ENCODE peak calls at places on chromosomes 16 and 17, in nine cellular contexts. D, N, I, Z, A, P, E, X and U are unnamed samples.

GRCh38 chr17:80948961-80949450 is 42.6 kb upstream of the CHMP6 start:
- DNase-seq in D (no peak), N (no peak), I (no peak), Z (no peak), A (no peak), P (no peak), E (no peak), X (peak), U (no peak)

GRCh38 chr16:73337371-73337770 is 289.4 kb upstream of the ZFHX3 start:
- DNase-seq in D (no peak), N (no peak), I (no peak), Z (no peak), A (no peak), P (no peak), E (no peak), X (no peak), U (peak)

GRCh38 chr17:60086822-60087591 is 8.3 kb upstream of the HEATR6 start:
- DNase-seq in D (no peak), N (no peak), I (no peak), Z (peak), A (peak), P (no peak), E (peak), X (no peak), U (peak)

GRCh38 chr17:41052594-41052993 is 2.4 kb downstream of the KRTAP2-2 start:
- DNase-seq in D (no peak), N (no peak), I (no peak), Z (no peak), A (no peak), P (no peak), E (no peak), X (no peak), U (no peak)

GRCh38 chr16:52545157-52545543 is 1.8 kb downstream of the TOX3 start:
- DNase-seq in D (peak), N (no peak), I (no peak), Z (no peak), A (no peak), P (no peak), E (no peak), X (no peak), U (no peak)

GRCh38 chr16:69367980-69368379 is 16.4 kb upstream of the TMED6 start:
- DNase-seq in D (no peak), N (no peak), I (no peak), Z (peak), A (peak), P (no peak), E (peak), X (no peak), U (no peak)

GRCh38 chr17:81577278-81578000 is 25.3 kb upstream of the FAAP100 start:
- DNase-seq in D (no peak), N (no peak), I (no peak), Z (peak), A (no peak), P (no peak), E (peak), X (no peak), U (peak)

GRCh38 chr16:52309761-52310416 is 237.1 kb downstream of the TOX3 start:
- DNase-seq in D (no peak), N (no peak), I (no peak), Z (no peak), A (no peak), P (no peak), E (no peak), X (no peak), U (no peak)

GRCh38 chr16:11138769-11139623 is 117.0 kb downstream of the SOCS1 start:
- DNase-seq in D (no peak), N (peak), I (no peak), Z (peak), A (peak), P (no peak), E (peak), X (no peak), U (peak)

GRCh38 chr16:22191966-22192260 is 14.2 kb upstream of the EEF2K start:
- DNase-seq in D (no peak), N (peak), I (no peak), Z (peak), A (no peak), P (no peak), E (peak), X (no peak), U (no peak)

GRCh38 chr17:41521574-41522261 is 3.0 kb upstream of the KRT15 start:
- DNase-seq in D (no peak), N (peak), I (peak), Z (peak), A (peak), P (no peak), E (peak), X (no peak), U (peak)

GRCh38 chr16:74603848-74604247 is 3.1 kb downstream of the GLG1 start:
- DNase-seq in D (no peak), N (no peak), I (no peak), Z (peak), A (no peak), P (no peak), E (no peak), X (no peak), U (peak)

GRCh38 chr16:56580391-56581048 is 8.8 kb upstream of the MT3 start:
- DNase-seq in D (no peak), N (no peak), I (no peak), Z (no peak), A (no peak), P (no peak), E (no peak), X (no peak), U (no peak)

GRCh38 chr17:83053021-83053778 is 26.2 kb upstream of the METRNL start:
- DNase-seq in D (peak), N (no peak), I (no peak), Z (peak), A (peak), P (peak), E (no peak), X (no peak), U (no peak)

GRCh38 chr17:6491071-6491700 is 46.9 kb downstream of the PIMREG start:
- DNase-seq in D (peak), N (no peak), I (no peak), Z (no peak), A (no peak), P (no peak), E (no peak), X (no peak), U (no peak)

GRCh38 chr17:29141484-29141835 is 38.7 kb downstream of the MYO18A start:
- DNase-seq in D (no peak), N (no peak), I (no peak), Z (no peak), A (no peak), P (no peak), E (no peak), X (no peak), U (no peak)

GRCh38 chr17:65139045-65139764 is 2.0 kb downstream of the RGS9 start:
- DNase-seq in D (no peak), N (no peak), I (no peak), Z (no peak), A (no peak), P (no peak), E (no peak), X (no peak), U (no peak)

GRCh38 chr17:78355701-78356100 is 4.2 kb downstream of the SOCS3 start:
- DNase-seq in D (no peak), N (no peak), I (no peak), Z (peak), A (no peak), P (no peak), E (no peak), X (no peak), U (no peak)

GRCh38 chr16:55116165-55116894 is 185.7 kb downstream of the IRX5 start:
- DNase-seq in D (no peak), N (no peak), I (no peak), Z (no peak), A (peak), P (no peak), E (no peak), X (no peak), U (peak)

GRCh38 chr16:81787659-81788058 is 8.6 kb downstream of the PLCG2 start:
- DNase-seq in D (no peak), N (no peak), I (no peak), Z (no peak), A (no peak), P (no peak), E (no peak), X (no peak), U (no peak)

GRCh38 chr17:77880702-77881450 is 77.6 kb upstream of the TNRC6C start:
- DNase-seq in D (no peak), N (no peak), I (no peak), Z (no peak), A (no peak), P (no peak), E (no peak), X (no peak), U (no peak)

GRCh38 chr17:77581480-77581879 is 377.0 kb upstream of the TNRC6C start:
- DNase-seq in D (no peak), N (no peak), I (no peak), Z (peak), A (peak), P (no peak), E (no peak), X (no peak), U (peak)

GRCh38 chr16:80656731-80657150 is 115.9 kb downstream of the DYNLRB2 start:
- DNase-seq in D (peak), N (no peak), I (no peak), Z (no peak), A (no peak), P (no peak), E (no peak), X (no peak), U (no peak)

GRCh38 chr16:88970539-88971065 is 6.4 kb downstream of the CBFA2T3 start:
- DNase-seq in D (no peak), N (no peak), I (no peak), Z (no peak), A (no peak), P (no peak), E (no peak), X (no peak), U (no peak)

GRCh38 chr17:78678220-78678554 is 101.0 kb upstream of the DNAH17 start:
- DNase-seq in D (no peak), N (no peak), I (no peak), Z (no peak), A (no peak), P (no peak), E (no peak), X (no peak), U (no peak)

GRCh38 chr16:67931712-67932461 is at the start of gene CTRL:
- DNase-seq in D (no peak), N (peak), I (no peak), Z (no peak), A (no peak), P (no peak), E (no peak), X (no peak), U (no peak)
- TF ChIP-seq CTCF in D (no peak), N (peak), I (peak), Z (peak), A (no peak), P (no peak), E (no peak), X (no peak), U (no peak)

DNA sequence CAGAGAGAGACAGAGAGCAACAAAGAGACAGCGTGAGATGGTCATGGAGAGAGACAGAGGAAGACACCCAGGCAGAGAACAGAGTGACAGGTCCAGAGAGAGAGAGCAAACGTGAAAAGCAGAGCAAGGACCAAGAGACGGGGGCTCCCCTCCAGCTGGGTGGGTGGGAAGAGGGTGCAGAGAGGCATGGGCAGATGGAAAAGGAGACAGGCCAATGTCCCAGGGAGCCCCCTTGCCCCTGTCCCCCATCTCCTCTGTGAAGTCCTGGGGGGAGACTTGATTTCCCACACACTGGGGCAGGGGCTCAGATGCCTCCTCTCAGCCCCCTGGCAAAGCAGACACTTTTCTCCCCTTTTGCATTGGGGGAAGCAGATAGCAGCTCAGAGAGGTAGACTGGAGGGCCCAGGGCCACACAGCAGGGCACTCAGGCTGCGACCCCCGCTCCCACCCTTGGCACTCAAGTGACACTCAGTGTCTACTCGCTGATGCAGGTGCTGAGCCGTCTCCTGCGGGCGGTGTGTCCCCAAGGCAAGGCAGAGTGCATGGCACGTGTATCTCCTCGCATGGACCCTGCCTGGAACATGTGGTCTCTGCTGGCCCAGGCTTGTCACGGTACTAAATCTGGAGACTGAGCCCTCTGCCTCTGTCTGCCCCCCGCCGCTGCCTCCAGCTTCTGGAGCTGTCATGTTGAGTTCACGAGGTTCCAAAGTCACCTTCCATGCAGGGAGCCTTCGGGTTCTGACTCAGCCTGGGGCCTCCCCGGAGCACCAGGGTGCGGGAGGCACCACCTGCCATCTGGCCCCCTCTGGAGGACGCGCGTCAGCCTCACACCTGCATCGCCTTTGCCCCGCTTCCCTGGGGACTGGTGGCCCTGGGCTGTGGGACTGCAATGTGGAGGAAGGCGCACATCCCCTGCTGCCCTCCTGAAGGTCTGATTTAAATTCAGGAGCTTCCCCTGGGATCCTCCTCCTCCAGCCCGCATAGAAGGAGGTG is 215.9 kb upstream of the GSE1 start:
- DNase-seq in D (no peak), N (peak), I (no peak), Z (peak), A (no peak), P (peak), E (peak), X (no peak), U (peak)
- TF ChIP-seq CTCF in D (no peak), N (peak), I (peak), Z (peak), A (no peak), P (no peak), E (no peak), X (no peak), U (peak)

DNA sequence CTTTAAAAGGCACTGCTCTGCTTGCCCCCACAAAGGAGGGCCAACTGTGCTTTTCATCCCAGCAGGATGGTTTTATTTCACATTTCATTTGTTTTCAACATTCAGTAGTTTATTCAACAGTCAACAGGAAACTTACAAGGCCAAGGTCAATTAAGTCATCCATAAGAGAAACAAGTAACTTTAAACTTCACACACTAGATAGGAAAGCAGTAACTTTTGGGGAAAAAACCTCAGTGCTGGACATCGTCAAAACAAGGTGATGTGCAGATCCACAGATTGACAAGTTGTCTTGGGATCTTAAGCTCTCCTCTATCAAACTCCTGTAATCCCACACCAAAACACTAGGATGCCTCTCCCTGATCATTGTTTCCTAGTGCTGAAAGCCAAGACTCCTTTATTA is 18.5 kb downstream of the NFE2L1 start:
- DNase-seq in D (no peak), N (no peak), I (no peak), Z (no peak), A (no peak), P (no peak), E (no peak), X (no peak), U (no peak)
- TF ChIP-seq CTCF in D (peak), N (peak), I (no peak), Z (no peak), A (no peak), P (no peak), E (no peak), X (no peak), U (no peak)

DNA sequence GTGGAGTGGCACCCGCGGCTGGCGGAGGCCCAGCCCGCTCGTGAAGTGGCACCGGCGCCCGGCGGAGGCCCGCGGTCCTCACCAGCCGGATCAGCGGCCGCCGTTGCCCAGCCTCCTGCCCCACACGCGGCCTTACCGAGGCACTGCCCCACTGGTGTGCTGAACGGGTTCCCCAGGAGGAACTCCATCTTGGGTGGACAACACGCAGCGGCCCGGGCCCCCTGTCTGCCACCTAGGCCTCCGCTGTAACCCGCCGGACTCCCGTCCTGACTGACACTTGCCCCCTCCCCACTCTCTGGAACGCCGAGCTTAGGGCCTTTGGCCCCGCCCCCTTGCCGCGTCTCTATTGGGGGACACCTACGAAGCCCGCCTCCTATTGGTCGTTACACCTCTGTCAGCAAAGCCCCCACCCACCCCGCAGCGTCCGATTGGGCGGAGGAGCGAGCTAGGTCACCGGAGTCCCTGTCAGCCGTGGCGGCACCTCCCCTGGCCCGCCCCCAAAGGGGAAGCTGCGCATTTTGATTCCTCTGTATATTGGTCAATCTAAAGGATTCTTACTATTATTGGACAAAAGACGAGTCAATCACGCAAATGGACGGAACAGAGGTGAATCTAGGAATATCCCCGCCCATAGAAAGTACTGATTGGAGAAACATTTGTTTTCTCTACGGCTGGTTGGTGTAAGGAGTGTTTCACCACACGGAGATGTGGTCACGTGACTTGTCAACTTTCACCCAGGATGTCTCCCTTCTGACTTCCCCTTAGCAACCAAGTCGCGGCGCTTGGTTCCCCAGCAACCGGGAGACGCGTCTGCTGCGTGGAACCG is at the start of the genes DRC3 and TOM1L2:
- DNase-seq in D (peak), N (peak), I (peak), Z (peak), A (peak), P (peak), E (peak), X (peak), U (peak)
- TF ChIP-seq CTCF in D (peak), N (no peak), I (no peak), Z (no peak), A (no peak), P (peak), E (no peak), X (no peak), U (no peak)

DNA sequence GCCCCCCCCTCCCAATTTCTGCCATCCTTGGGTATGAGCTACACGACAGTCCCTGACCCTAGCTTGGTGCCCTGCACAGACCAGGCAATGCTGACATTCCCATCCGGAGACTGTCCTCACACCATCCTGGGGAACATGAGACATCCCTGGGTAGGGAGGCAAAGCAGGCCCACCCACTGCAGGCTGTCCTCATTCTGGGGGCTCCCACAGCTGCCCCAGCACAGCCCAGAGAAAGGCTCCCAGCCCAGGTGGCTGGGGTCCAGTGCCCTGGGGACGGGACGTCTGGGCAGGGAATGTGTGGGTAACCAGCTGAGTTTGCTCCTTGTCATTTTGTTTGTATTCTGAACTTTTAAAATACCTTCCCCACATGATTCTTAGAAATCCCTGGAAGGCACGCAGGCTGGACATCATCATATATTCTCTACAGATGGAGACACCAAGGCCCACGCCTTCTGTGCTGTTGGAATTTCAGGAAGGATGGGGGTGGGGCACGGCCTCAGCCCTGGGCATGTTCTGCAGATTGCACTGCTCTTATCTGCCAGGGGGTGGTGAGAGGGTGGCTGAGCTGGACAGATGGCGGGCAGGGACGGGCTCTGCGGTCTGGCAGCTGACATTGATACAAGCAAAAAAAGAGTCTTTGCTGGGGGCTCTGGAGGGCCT is 28.5 kb downstream of the LRRC75A start:
- DNase-seq in D (no peak), N (no peak), I (no peak), Z (no peak), A (peak), P (peak), E (no peak), X (no peak), U (peak)
- TF ChIP-seq CTCF in D (no peak), N (no peak), I (peak), Z (peak), A (peak), P (peak), E (no peak), X (no peak), U (no peak)

GRCh38 chr17:75654176-75654575 is 12.8 kb downstream of the RECQL5 start:
- DNase-seq in D (no peak), N (no peak), I (no peak), Z (no peak), A (peak), P (no peak), E (no peak), X (no peak), U (peak)
- TF ChIP-seq CTCF in D (no peak), N (no peak), I (peak), Z (peak), A (no peak), P (peak), E (no peak), X (no peak), U (no peak)

DNA sequence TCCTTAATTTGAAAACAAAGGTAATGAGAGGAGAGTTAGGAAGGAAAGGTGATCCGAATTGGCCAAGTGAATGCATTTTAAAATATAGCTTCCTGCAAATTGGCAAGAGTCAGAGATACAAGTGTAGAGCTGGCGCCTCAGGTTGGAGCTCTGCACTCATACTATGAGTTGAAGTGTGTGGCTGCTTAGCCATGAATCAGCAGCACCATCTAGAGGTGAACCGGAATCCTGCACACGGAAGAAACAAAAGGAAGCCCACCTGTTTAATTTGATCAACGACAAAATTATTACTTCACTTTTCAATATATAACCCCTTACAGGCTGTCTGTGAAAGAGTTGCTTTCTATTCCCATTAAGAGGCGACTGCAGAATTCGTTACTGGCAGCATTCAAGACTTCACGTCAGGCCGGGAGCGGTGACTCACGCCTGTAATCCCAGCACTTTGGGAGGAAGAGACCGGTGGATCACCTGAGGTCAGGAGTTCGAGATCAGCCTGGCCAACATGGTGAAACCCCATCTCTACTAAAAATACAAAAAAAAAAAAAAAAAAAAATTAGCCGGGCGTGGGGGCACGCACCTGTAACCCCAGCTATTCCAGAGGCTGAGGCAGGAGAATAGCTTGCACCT is 1253.7 kb upstream of the CDH8 start:
- DNase-seq in D (peak), N (peak), I (no peak), Z (peak), A (no peak), P (no peak), E (peak), X (no peak), U (peak)
- TF ChIP-seq CTCF in D (peak), N (peak), I (peak), Z (peak), A (peak), P (peak), E (peak), X (no peak), U (peak)